ENCODE peak calls at places on chromosomes 2 and 18, in nine cellular contexts. D is K562, K is A549, G is GM23338, I is GM12878, T is HepG2, F is HL-60, R is SK-N-SH, Y is Panc1. E is an unnamed sample.

GRCh38 chr2:40274284-40274683 is 177.6 kb downstream of the SLC8A1 start:
- DNase-seq in R (no peak), I (no peak), D (no peak), K (no peak), Y (no peak), F (no peak), T (no peak), G (no peak), E (no peak)

GRCh38 chr18:58805482-58806187 is 59.0 kb upstream of the ZNF532 start:
- DNase-seq in I (no peak), K (no peak), F (no peak), T (no peak), Y (no peak), G (no peak), R (peak), D (no peak), E (no peak)

GRCh38 chr18:42480521-42480920 is 525.5 kb downstream of the PIK3C3 start:
- DNase-seq in G (no peak), F (no peak), I (no peak), T (no peak), D (no peak), K (no peak), R (no peak), Y (no peak), E (no peak)

GRCh38 chr2:121099329-121100318 is 185.4 kb downstream of the TFCP2L1 start:
- DNase-seq in G (peak), Y (no peak), T (no peak), D (no peak), K (peak), R (peak), I (no peak), F (no peak), E (peak)

GRCh38 chr2:155100261-155100660 is 401.8 kb downstream of the KCNJ3 start:
- DNase-seq in R (no peak), K (peak), T (no peak), G (peak), Y (no peak), I (no peak), D (no peak), F (no peak), E (peak)

GRCh38 chr2:170521299-170521698 is 193.8 kb upstream of the SP5 start:
- DNase-seq in K (no peak), R (no peak), F (no peak), D (no peak), I (no peak), T (no peak), Y (no peak), G (no peak), E (no peak)

GRCh38 chr2:159130302-159130701 is 156.2 kb downstream of the WDSUB1 start:
- DNase-seq in Y (no peak), T (no peak), R (peak), D (peak), G (no peak), I (no peak), F (no peak), K (no peak), E (no peak)

GRCh38 chr2:73963385-73964120 is 21.2 kb upstream of the TET3 start:
- DNase-seq in G (no peak), Y (no peak), I (peak), D (no peak), F (no peak), K (no peak), T (no peak), R (no peak), E (no peak)

GRCh38 chr2:138502253-138503086 is 900 bp downstream of the SPOPL start:
- DNase-seq in D (no peak), F (no peak), I (no peak), G (peak), R (peak), T (peak), Y (no peak), K (no peak), E (no peak)

GRCh38 chr2:109256921-109257320 is 127.9 kb downstream of the SH3RF3 start:
- DNase-seq in R (no peak), Y (no peak), K (no peak), G (no peak), F (no peak), I (no peak), D (no peak), T (no peak), E (no peak)

GRCh38 chr2:85445316-85446295 is 27.1 kb downstream of the SH2D6 start:
- DNase-seq in T (no peak), K (peak), G (no peak), F (no peak), D (no peak), R (peak), Y (no peak), I (no peak), E (no peak)

GRCh38 chr2:196696423-196697073 is 57.0 kb downstream of the CCDC150 start:
- DNase-seq in I (no peak), Y (no peak), T (peak), D (peak), K (peak), R (no peak), G (peak), F (peak), E (peak)

GRCh38 chr2:227406177-227407031 is 18.7 kb upstream of the SCYGR1 start:
- DNase-seq in D (peak), R (peak), I (no peak), T (peak), K (peak), G (peak), F (peak), Y (peak), E (peak)

GRCh38 chr2:2867371-2867770 is 510.2 kb downstream of the EIPR1 start:
- DNase-seq in F (no peak), D (no peak), G (no peak), R (no peak), I (no peak), T (no peak), Y (no peak), K (no peak), E (no peak)

GRCh38 chr2:183284606-183285005 is 160.4 kb downstream of the NUP35 start:
- DNase-seq in I (no peak), R (no peak), D (no peak), T (no peak), Y (no peak), K (peak), G (no peak), F (no peak), E (no peak)

GRCh38 chr2:150358468-150358807 is 129.0 kb downstream of the RND3 start:
- DNase-seq in I (no peak), D (no peak), G (no peak), Y (no peak), T (no peak), K (no peak), F (no peak), R (no peak), E (no peak)

GRCh38 chr2:9300214-9300613 is 93.6 kb downstream of the ASAP2 start:
- DNase-seq in T (no peak), Y (no peak), I (no peak), K (no peak), R (no peak), G (no peak), D (no peak), F (no peak), E (no peak)

GRCh38 chr2:237312021-237312755 is 101.8 kb downstream of the COL6A3 start:
- DNase-seq in R (no peak), G (no peak), I (no peak), K (no peak), F (no peak), T (no peak), D (no peak), Y (no peak), E (no peak)

GRCh38 chr18:76394780-76395476 is 100.1 kb downstream of the ZNF516 start:
- DNase-seq in Y (no peak), G (no peak), D (no peak), T (no peak), R (no peak), F (no peak), K (no peak), I (no peak), E (no peak)

GRCh38 chr18:63342206-63342605 is 22.6 kb upstream of the BCL2 start:
- DNase-seq in Y (no peak), R (peak), G (peak), T (no peak), D (peak), K (peak), F (no peak), I (no peak), E (no peak)

GRCh38 chr2:207491954-207492353 is 37.8 kb upstream of the CREB1 start:
- DNase-seq in R (no peak), Y (no peak), G (no peak), F (no peak), K (no peak), T (no peak), D (no peak), I (no peak), E (no peak)

GRCh38 chr2:68282814-68283812 is 30.8 kb upstream of the PPP3R1 start:
- DNase-seq in T (peak), R (peak), G (peak), I (no peak), D (peak), F (peak), K (peak), Y (peak), E (peak)

GRCh38 chr2:234691968-234692955 is 195.4 kb upstream of the ARL4C start:
- DNase-seq in G (no peak), F (no peak), I (no peak), R (no peak), Y (no peak), K (no peak), D (no peak), T (peak), E (no peak)

GRCh38 chr2:70958759-70959158 is 19.7 kb upstream of the ANKRD53 start:
- DNase-seq in T (no peak), I (no peak), F (no peak), R (no peak), D (no peak), K (no peak), G (no peak), Y (no peak), E (no peak)

GRCh38 chr2:197893403-197894177 is 89.2 kb downstream of the PLCL1 start:
- DNase-seq in F (no peak), D (no peak), K (no peak), R (no peak), G (no peak), Y (no peak), I (peak), T (no peak), E (no peak)

GRCh38 chr2:71607490-71607889 is 154.1 kb downstream of the DYSF start:
- DNase-seq in K (no peak), T (no peak), Y (no peak), R (peak), D (no peak), I (no peak), G (no peak), F (no peak), E (no peak)

GRCh38 chr2:142877265-142877756 is at the start of gene KYNU:
- DNase-seq in I (no peak), D (no peak), K (peak), F (no peak), T (peak), G (no peak), Y (no peak), R (no peak), E (no peak)

GRCh38 chr2:220876074-220876824 is 695.9 kb downstream of the EPHA4 start:
- DNase-seq in D (no peak), F (no peak), G (no peak), I (no peak), T (no peak), R (no peak), K (no peak), Y (no peak), E (no peak)

GRCh38 chr2:216858312-216858711 is 1.6 kb downstream of the TNP1 start:
- DNase-seq in Y (no peak), G (no peak), F (no peak), R (no peak), T (no peak), I (no peak), K (no peak), D (no peak), E (no peak)

GRCh38 chr2:176491172-176491904 is 222.1 kb downstream of the MTX2 start:
- DNase-seq in D (peak), I (peak), T (no peak), F (no peak), R (peak), G (peak), Y (no peak), K (no peak), E (no peak)

GRCh38 chr2:216319771-216320170 is 52.5 kb downstream of the MARCHF4 start:
- DNase-seq in R (no peak), I (no peak), G (peak), F (no peak), K (peak), Y (no peak), T (no peak), D (no peak), E (no peak)

GRCh38 chr18:13797157-13797611 is 26.8 kb upstream of the MC5R start:
- DNase-seq in Y (no peak), R (no peak), F (no peak), D (no peak), G (no peak), K (no peak), I (no peak), T (peak), E (no peak)

GRCh38 chr2:240782886-240783818 is 36.9 kb downstream of the KIF1A start:
- DNase-seq in D (no peak), T (no peak), Y (no peak), G (no peak), I (no peak), F (no peak), R (no peak), K (no peak), E (no peak)

GRCh38 chr2:240783819-240784621 is 36.0 kb downstream of the KIF1A start:
- DNase-seq in D (no peak), R (no peak), I (no peak), Y (no peak), F (no peak), G (no peak), T (no peak), K (no peak), E (no peak)

GRCh38 chr2:240780023-240780831 is 39.8 kb downstream of the KIF1A start:
- DNase-seq in Y (no peak), G (no peak), K (no peak), D (no peak), F (no peak), I (no peak), T (no peak), R (no peak), E (no peak)

GRCh38 chr2:240781471-240782220 is 38.4 kb downstream of the KIF1A start:
- DNase-seq in R (no peak), Y (no peak), I (no peak), D (no peak), G (no peak), T (no peak), K (no peak), F (no peak), E (no peak)

DNA sequence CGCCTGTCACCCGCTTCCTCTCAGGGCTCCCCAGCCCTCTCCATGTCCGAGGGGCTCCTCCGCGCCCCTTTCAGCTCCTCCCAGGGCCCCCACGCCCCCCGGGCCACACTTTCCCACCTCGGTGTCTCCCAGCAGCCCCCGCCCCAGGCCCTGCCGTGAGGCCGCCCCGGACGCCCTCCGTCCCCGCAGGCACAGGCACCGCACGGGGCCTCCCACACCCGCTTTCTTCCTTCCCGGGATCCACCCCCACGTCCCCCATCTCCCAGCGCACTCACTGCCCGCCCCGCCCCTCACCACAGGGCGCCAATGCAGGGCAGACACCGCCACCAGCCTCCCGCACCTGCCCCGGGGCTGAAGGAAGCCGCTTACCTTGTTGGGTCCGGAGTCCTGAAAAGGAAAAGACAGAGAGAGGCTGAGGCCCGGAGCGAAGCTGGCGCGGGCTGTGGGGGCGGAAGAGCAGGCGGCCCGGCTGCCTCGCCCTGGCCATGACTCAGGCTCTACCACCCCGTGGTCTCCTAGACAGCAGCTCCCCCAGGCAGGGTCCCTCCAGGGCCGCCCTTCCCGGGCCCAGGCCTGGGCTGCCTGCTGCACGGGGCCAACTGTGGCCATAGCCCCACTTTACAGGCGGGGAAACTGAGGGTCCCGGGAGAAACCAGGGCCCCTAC is 37.7 kb downstream of the KIF1A start:
- DNase-seq in I (no peak), Y (no peak), G (no peak), F (no peak), R (no peak), D (peak), K (no peak), T (no peak), E (no peak)
- TF ChIP-seq REST in I (no peak), Y (no peak), G (no peak), F (no peak), R (no peak), D (no peak), K (no peak), T (no peak), E (no peak)

DNA sequence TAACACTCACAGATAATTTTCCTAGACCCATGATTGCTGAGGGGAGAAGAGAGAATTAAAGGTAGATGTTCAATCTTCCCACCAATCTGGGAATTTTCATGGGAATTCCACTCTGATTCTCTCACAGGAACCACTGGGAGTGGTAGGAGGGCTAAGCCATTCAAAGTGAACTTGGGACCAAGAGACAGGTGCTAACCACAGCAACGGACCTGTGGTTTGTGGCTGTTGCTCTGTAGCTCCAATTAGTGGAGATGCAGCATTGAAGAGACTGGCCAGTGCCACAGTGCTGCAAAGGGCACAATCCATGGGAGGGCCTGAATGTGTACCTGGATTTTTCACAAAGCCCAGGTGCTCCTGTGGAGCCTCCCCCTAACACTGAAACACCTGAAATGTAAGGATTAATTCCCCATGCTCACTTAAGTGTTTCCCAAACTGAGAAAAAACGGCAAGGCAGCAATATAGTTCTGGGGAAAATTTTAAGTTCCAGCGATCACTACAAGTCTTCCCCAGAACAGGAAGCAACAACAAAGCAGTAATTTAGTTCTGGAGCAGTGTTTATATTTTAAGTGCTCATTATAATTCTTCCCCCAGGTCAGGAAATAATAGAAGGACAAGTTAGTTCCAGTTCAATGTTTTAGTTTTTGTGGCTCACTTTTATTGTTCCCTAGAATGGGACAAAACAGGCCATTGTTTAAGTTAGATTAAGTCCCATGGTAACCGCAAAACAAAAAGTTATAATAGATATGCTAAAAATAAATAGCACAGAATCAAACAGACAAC is 1045.8 kb downstream of the CNTNAP5 start:
- DNase-seq in D (no peak), K (no peak), I (no peak), F (no peak), R (no peak), G (peak), Y (no peak), T (no peak), E (no peak)
- TF ChIP-seq REST in D (no peak), K (no peak), I (no peak), F (no peak), R (no peak), G (no peak), Y (no peak), T (no peak), E (no peak)

GRCh38 chr2:64695656-64696310 is 42.1 kb upstream of the SERTAD2 start:
- DNase-seq in G (no peak), K (no peak), F (no peak), R (no peak), Y (no peak), I (no peak), D (no peak), T (no peak), E (no peak)
- TF ChIP-seq REST in G (no peak), K (no peak), F (no peak), R (no peak), Y (no peak), I (no peak), D (no peak), T (no peak), E (no peak)

DNA sequence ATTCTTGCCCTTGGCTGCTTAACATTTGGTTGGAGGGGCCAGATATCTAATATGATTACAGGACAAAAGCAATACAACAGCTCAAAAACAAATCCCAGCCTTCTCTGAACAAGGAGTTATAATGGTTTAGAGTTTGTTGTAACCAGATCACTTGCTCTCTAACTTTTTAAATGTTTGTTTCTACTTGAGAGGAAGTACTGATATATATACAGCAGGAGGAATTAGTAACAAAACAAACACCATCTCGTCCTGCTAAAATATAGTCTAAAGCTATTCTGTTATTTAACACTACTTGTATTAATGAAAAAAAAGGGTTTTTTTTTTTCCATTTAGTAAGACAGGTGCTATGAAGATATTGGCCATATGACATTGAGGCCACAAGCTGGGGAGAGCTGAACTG is 60.9 kb upstream of the TMEM17 start:
- DNase-seq in I (no peak), K (no peak), T (no peak), D (no peak), R (no peak), F (no peak), Y (no peak), G (no peak), E (no peak)
- TF ChIP-seq REST in I (no peak), K (no peak), T (no peak), D (no peak), R (no peak), F (no peak), Y (no peak), G (no peak), E (no peak)

DNA sequence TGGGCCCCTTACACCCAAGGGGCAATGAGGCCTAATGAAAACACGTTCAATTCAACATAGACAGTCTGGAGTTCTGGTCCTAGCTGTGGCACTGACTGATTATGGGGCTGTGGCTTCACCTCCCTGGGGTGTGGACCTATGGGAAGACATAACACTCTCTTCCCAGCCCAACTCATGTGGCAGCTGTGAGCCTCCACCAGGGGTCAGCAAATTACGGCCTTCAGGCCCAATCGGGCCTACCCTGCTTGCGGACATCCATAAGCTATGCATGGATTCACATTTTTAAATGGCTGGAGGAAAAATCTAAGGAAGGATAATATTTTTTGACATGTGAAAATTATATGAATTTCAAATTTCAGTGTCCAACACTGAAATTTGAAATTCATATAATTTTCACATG is 101.3 kb downstream of the LOXHD1 start:
- DNase-seq in D (peak), G (peak), Y (no peak), T (peak), I (no peak), F (no peak), K (peak), R (peak), E (peak)
- TF ChIP-seq REST in D (no peak), G (no peak), Y (no peak), T (no peak), I (no peak), F (no peak), K (no peak), R (no peak), E (no peak)

GRCh38 chr2:238658820-238659219 is 189.1 kb upstream of the TWIST2 start:
- DNase-seq in K (no peak), R (no peak), T (no peak), F (no peak), D (no peak), Y (no peak), I (no peak), G (no peak), E (no peak)
- TF ChIP-seq REST in K (no peak), R (no peak), T (no peak), F (no peak), D (no peak), Y (no peak), I (no peak), G (no peak), E (no peak)